ENCODE peak calls at places on chromosomes 12 and 14, in six cellular contexts. One of them, this sample, is unnamed.

GRCh38 chr14:93962701-93963601 is 13.4 kb downstream of the ASB2 start:
- DNase-seq in DND-41: no peak
- DNase-seq in heart left ventricle: peak
- DNase-seq in cardiac muscle cell: no peak
- DNase-seq in K562: no peak
- DNase-seq in GM23338: no peak
- DNase-seq in this sample: no peak

GRCh38 chr14:21023817-21024667 is 819 bp downstream of the NDRG2 start:
- DNase-seq in DND-41: no peak
- DNase-seq in heart left ventricle: no peak
- DNase-seq in cardiac muscle cell: no peak
- DNase-seq in K562: peak
- DNase-seq in GM23338: peak
- DNase-seq in this sample: no peak

GRCh38 chr14:92437729-92438280 is 75.8 kb upstream of the RIN3 start:
- DNase-seq in DND-41: no peak
- DNase-seq in heart left ventricle: no peak
- DNase-seq in cardiac muscle cell: no peak
- DNase-seq in K562: no peak
- DNase-seq in GM23338: no peak
- DNase-seq in this sample: no peak

GRCh38 chr14:71529855-71530254 is 402.4 kb upstream of the RGS6 start:
- DNase-seq in DND-41: no peak
- DNase-seq in heart left ventricle: peak
- DNase-seq in cardiac muscle cell: peak
- DNase-seq in K562: no peak
- DNase-seq in GM23338: no peak
- DNase-seq in this sample: no peak

GRCh38 chr12:3289702-3290101 is 201.3 kb upstream of the PRMT8 start:
- DNase-seq in DND-41: no peak
- DNase-seq in heart left ventricle: no peak
- DNase-seq in cardiac muscle cell: no peak
- DNase-seq in K562: no peak
- DNase-seq in GM23338: no peak
- DNase-seq in this sample: no peak

GRCh38 chr12:43482311-43483085 is 69.5 kb downstream of the ADAMTS20 start:
- DNase-seq in DND-41: no peak
- DNase-seq in heart left ventricle: no peak
- DNase-seq in cardiac muscle cell: no peak
- DNase-seq in K562: no peak
- DNase-seq in GM23338: no peak
- DNase-seq in this sample: no peak

GRCh38 chr14:49858383-49858782 is 5.8 kb upstream of the NEMF start:
- DNase-seq in DND-41: no peak
- DNase-seq in heart left ventricle: no peak
- DNase-seq in cardiac muscle cell: no peak
- DNase-seq in K562: peak
- DNase-seq in GM23338: peak
- DNase-seq in this sample: no peak

GRCh38 chr12:70393787-70394519 is 27.9 kb downstream of the KCNMB4 start:
- DNase-seq in DND-41: no peak
- DNase-seq in heart left ventricle: no peak
- DNase-seq in cardiac muscle cell: peak
- DNase-seq in K562: no peak
- DNase-seq in GM23338: no peak
- DNase-seq in this sample: no peak

GRCh38 chr14:52914295-52914694 is 36.6 kb downstream of the FERMT2 start:
- DNase-seq in DND-41: no peak
- DNase-seq in heart left ventricle: no peak
- DNase-seq in cardiac muscle cell: no peak
- DNase-seq in K562: no peak
- DNase-seq in GM23338: no peak
- DNase-seq in this sample: no peak

GRCh38 chr12:46382974-46383653 is 10.5 kb upstream of the SLC38A2 start:
- DNase-seq in DND-41: peak
- DNase-seq in heart left ventricle: peak
- DNase-seq in cardiac muscle cell: peak
- DNase-seq in K562: peak
- DNase-seq in GM23338: peak
- DNase-seq in this sample: peak
- TF ChIP-seq CTCF in DND-41: peak
- TF ChIP-seq CTCF in heart left ventricle: peak
- TF ChIP-seq CTCF in cardiac muscle cell: peak
- TF ChIP-seq CTCF in K562: no peak
- TF ChIP-seq CTCF in GM23338: peak
- TF ChIP-seq CTCF in this sample: peak

GRCh38 chr12:9404469-9405260 is 196.5 kb upstream of the PZP start:
- DNase-seq in DND-41: no peak
- DNase-seq in heart left ventricle: no peak
- DNase-seq in cardiac muscle cell: no peak
- DNase-seq in K562: no peak
- DNase-seq in GM23338: no peak
- DNase-seq in this sample: no peak

GRCh38 chr12:9405861-9406563 is 197.8 kb upstream of the PZP start:
- DNase-seq in DND-41: no peak
- DNase-seq in heart left ventricle: no peak
- DNase-seq in cardiac muscle cell: no peak
- DNase-seq in K562: no peak
- DNase-seq in GM23338: peak
- DNase-seq in this sample: no peak

GRCh38 chr12:9404031-9404430 is 195.8 kb upstream of the PZP start:
- DNase-seq in DND-41: no peak
- DNase-seq in heart left ventricle: no peak
- DNase-seq in cardiac muscle cell: no peak
- DNase-seq in K562: no peak
- DNase-seq in GM23338: no peak
- DNase-seq in this sample: no peak

GRCh38 chr12:9406564-9407424 is 198.6 kb upstream of the PZP start:
- DNase-seq in DND-41: no peak
- DNase-seq in heart left ventricle: no peak
- DNase-seq in cardiac muscle cell: no peak
- DNase-seq in K562: no peak
- DNase-seq in GM23338: no peak
- DNase-seq in this sample: no peak
- H3K4me3 ChIP-seq in DND-41: no peak
- H3K4me3 ChIP-seq in heart left ventricle: peak
- H3K4me3 ChIP-seq in cardiac muscle cell: no peak
- H3K4me3 ChIP-seq in K562: no peak
- H3K4me3 ChIP-seq in GM23338: no peak
- H3K4me3 ChIP-seq in this sample: no peak

DNA sequence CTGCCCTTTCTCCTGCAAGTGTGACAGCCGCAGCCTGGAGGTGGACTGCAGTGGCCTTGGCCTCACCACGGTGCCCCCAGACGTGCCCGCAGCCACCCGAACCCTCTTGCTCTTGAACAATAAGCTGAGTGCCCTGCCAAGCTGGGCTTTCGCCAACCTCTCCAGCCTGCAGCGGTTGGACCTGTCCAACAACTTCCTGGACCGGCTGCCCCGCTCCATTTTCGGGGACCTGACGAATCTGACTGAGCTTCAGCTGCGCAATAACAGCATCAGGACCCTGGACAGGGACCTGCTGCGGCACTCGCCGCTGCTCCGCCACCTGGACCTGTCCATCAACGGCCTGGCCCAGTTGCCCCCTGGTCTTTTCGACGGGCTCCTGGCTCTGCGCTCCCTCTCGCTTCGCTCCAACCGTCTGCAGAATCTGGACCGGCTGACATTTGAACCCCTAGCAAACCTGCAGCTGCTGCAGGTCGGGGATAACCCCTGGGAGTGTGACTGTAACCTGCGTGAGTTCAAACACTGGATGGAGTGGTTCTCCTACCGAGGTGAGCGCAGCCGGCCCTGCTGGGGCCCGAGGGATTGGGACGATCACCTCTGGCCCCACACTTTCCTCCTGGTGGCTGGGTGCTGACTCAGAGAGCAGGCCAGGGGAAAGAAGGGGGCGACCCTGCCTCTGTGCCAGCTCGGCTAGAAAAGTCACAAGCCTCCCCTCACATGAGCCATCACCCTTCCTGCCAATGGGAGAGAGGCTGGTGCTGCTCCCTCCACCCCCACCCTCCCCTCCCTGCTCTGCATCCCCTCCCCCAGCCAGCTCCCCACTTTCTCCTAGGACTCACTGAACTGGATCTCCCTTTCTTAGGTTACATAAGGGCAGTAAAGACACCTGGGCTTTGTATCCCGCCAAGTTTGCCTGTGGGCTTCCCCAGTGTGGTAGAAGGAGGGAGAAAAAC is 10.9 kb downstream of the LRTM2 start:
- DNase-seq in DND-41: peak
- DNase-seq in heart left ventricle: peak
- DNase-seq in cardiac muscle cell: peak
- DNase-seq in K562: peak
- DNase-seq in GM23338: peak
- DNase-seq in this sample: no peak
- H3K27ac ChIP-seq in DND-41: no peak
- H3K27ac ChIP-seq in heart left ventricle: no peak
- H3K27ac ChIP-seq in cardiac muscle cell: no peak
- H3K27ac ChIP-seq in K562: no peak
- H3K27ac ChIP-seq in GM23338: no peak
- H3K27ac ChIP-seq in this sample: no peak

DNA sequence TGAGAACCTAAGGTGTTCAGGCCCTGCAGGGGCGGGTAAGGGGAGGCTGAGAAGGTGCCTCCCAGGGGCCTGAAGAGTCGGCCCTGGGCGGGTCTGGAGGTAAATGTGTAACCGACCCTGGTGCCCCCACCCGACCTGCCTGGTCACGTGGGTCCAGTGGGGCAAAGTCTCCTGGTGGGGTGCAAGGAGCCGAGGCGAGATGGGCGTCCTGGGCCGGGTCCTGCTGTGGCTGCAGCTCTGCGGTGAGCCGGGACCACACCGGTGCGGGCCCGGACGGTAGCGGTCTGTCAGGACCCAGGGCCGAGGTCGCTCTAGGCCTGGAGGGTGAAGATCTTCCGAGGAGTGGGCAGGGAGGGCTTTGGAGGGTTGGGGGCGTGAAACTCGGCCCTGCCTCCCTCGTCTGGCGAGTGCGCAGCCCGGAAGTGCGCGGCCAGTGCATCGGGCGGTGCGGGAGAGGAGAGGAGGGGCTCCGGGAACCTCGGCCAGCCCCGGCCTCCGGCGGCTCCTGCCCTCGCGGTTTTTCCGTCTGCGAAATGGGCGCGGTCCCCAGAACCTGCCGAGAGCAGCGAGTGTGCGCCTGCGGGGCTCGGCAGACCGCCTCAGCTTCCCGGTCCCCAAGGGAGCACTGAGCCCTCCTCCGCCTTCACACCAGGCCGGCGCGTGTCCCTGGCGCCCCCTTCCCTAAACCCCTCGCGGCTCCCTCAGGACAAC is at the start of gene AMN:
- DNase-seq in DND-41: no peak
- DNase-seq in heart left ventricle: peak
- DNase-seq in cardiac muscle cell: peak
- DNase-seq in K562: peak
- DNase-seq in GM23338: peak
- DNase-seq in this sample: no peak
- TF ChIP-seq CTCF in DND-41: no peak
- TF ChIP-seq CTCF in heart left ventricle: no peak
- TF ChIP-seq CTCF in cardiac muscle cell: no peak
- TF ChIP-seq CTCF in K562: no peak
- TF ChIP-seq CTCF in GM23338: no peak
- TF ChIP-seq CTCF in this sample: no peak

GRCh38 chr12:95205016-95205415 is 12.3 kb downstream of the FGD6 start:
- DNase-seq in DND-41: no peak
- DNase-seq in heart left ventricle: no peak
- DNase-seq in cardiac muscle cell: no peak
- DNase-seq in K562: no peak
- DNase-seq in GM23338: no peak
- DNase-seq in this sample: no peak

GRCh38 chr12:95203477-95203843 is 13.8 kb downstream of the FGD6 start:
- DNase-seq in DND-41: no peak
- DNase-seq in heart left ventricle: no peak
- DNase-seq in cardiac muscle cell: no peak
- DNase-seq in K562: no peak
- DNase-seq in GM23338: no peak
- DNase-seq in this sample: no peak

GRCh38 chr12:95205685-95206084 is 11.6 kb downstream of the FGD6 start:
- DNase-seq in DND-41: no peak
- DNase-seq in heart left ventricle: no peak
- DNase-seq in cardiac muscle cell: peak
- DNase-seq in K562: peak
- DNase-seq in GM23338: peak
- DNase-seq in this sample: no peak

GRCh38 chr12:95202691-95203476 is 14.4 kb downstream of the FGD6 start:
- DNase-seq in DND-41: no peak
- DNase-seq in heart left ventricle: no peak
- DNase-seq in cardiac muscle cell: peak
- DNase-seq in K562: peak
- DNase-seq in GM23338: no peak
- DNase-seq in this sample: no peak

GRCh38 chr12:95204141-95204866 is 13.0 kb downstream of the FGD6 start:
- DNase-seq in DND-41: peak
- DNase-seq in heart left ventricle: no peak
- DNase-seq in cardiac muscle cell: peak
- DNase-seq in K562: peak
- DNase-seq in GM23338: peak
- DNase-seq in this sample: no peak
- H3K4me3 ChIP-seq in DND-41: no peak
- H3K4me3 ChIP-seq in heart left ventricle: no peak
- H3K4me3 ChIP-seq in cardiac muscle cell: no peak
- H3K4me3 ChIP-seq in K562: peak
- H3K4me3 ChIP-seq in GM23338: peak
- H3K4me3 ChIP-seq in this sample: no peak

GRCh38 chr12:92363295-92364146 is 217.9 kb upstream of the BTG1 start:
- DNase-seq in DND-41: peak
- DNase-seq in heart left ventricle: peak
- DNase-seq in cardiac muscle cell: peak
- DNase-seq in K562: peak
- DNase-seq in GM23338: peak
- DNase-seq in this sample: no peak

GRCh38 chr12:92357584-92358261 is 212.1 kb upstream of the BTG1 start:
- DNase-seq in DND-41: no peak
- DNase-seq in heart left ventricle: no peak
- DNase-seq in cardiac muscle cell: no peak
- DNase-seq in K562: peak
- DNase-seq in GM23338: no peak
- DNase-seq in this sample: no peak

GRCh38 chr12:92362109-92362508 is 216.5 kb upstream of the BTG1 start:
- DNase-seq in DND-41: no peak
- DNase-seq in heart left ventricle: no peak
- DNase-seq in cardiac muscle cell: no peak
- DNase-seq in K562: no peak
- DNase-seq in GM23338: no peak
- DNase-seq in this sample: no peak

GRCh38 chr12:92362785-92363184 is 217.1 kb upstream of the BTG1 start:
- DNase-seq in DND-41: peak
- DNase-seq in heart left ventricle: no peak
- DNase-seq in cardiac muscle cell: no peak
- DNase-seq in K562: no peak
- DNase-seq in GM23338: no peak
- DNase-seq in this sample: no peak

DNA sequence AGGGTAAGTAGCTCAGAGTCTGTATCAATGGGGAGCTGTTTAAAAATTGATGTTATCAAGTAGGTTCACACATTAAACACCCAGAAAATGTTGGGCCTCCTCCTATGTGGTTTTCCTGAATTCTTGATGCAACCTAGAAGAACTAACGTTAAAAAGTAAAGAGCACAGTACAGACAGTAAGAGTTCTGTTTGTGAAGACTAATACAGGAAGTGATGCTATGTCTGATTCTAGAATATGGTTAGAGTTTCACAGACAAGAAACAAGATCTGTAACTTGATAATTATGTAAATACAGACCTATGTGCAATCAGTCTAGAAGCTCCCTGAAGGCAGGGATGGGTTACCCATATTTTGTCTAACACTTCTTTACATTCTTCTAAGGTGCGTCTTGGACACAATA is 214.9 kb upstream of the BTG1 start:
- DNase-seq in DND-41: peak
- DNase-seq in heart left ventricle: no peak
- DNase-seq in cardiac muscle cell: no peak
- DNase-seq in K562: no peak
- DNase-seq in GM23338: no peak
- DNase-seq in this sample: no peak
- H3K27ac ChIP-seq in DND-41: peak
- H3K27ac ChIP-seq in heart left ventricle: no peak
- H3K27ac ChIP-seq in cardiac muscle cell: no peak
- H3K27ac ChIP-seq in K562: no peak
- H3K27ac ChIP-seq in GM23338: no peak
- H3K27ac ChIP-seq in this sample: no peak